ENCODE peak calls at places on chromosomes 1 and 21, in five cellular contexts. B is IMR-90, Z is colonic mucosa, M is heart right ventricle, N is ascending aorta. T is an unnamed sample. For H3K27me3, the result is how much of the 10 kb centered on the place peaks cover.

GRCh38 chr1:163178628-163179027 is 24.1 kb downstream of the RGS5 start:
- DNase-seq in Z (no peak), M (no peak), N (no peak), B (no peak), T (no peak)

GRCh38 chr1:161196521-161197451 is 2.1 kb downstream of the ADAMTS4 start:
- DNase-seq in Z (no peak), N (no peak), B (peak), M (peak), T (no peak)

GRCh38 chr1:154822717-154823116 is 47.4 kb downstream of the KCNN3 start:
- DNase-seq in B (no peak), Z (no peak), N (no peak), M (no peak), T (no peak)

GRCh38 chr1:206628916-206629315 is 6.4 kb upstream of the DYRK3 start:
- DNase-seq in M (no peak), B (no peak), Z (no peak), N (no peak), T (no peak)

GRCh38 chr1:218281285-218281684 is 3.8 kb upstream of the RRP15 start:
- DNase-seq in Z (no peak), M (no peak), B (no peak), N (no peak), T (no peak)

GRCh38 chr1:167276969-167277368 is 56.3 kb downstream of the POU2F1 start:
- DNase-seq in M (no peak), Z (no peak), B (no peak), N (no peak), T (no peak)

GRCh38 chr1:54800899-54801759 is at the start of gene TTC22:
- DNase-seq in Z (peak), M (no peak), N (no peak), B (no peak), T (peak)

GRCh38 chr1:28123461-28123961 is 35.1 kb upstream of the EYA3 start:
- DNase-seq in Z (no peak), M (no peak), N (no peak), B (peak), T (no peak)

GRCh38 chr1:47693115-47693514 is 255.3 kb downstream of the FOXD2 start:
- DNase-seq in Z (no peak), B (no peak), M (no peak), N (no peak), T (no peak)

GRCh38 chr1:47689894-47690293 is 252.1 kb downstream of the FOXD2 start:
- DNase-seq in B (no peak), N (no peak), Z (peak), M (no peak), T (no peak)

GRCh38 chr1:47694011-47694890 is 256.4 kb downstream of the FOXD2 start:
- DNase-seq in N (no peak), M (peak), Z (peak), B (no peak), T (no peak)

GRCh38 chr1:47690341-47691244 is 252.7 kb downstream of the FOXD2 start:
- DNase-seq in N (no peak), M (no peak), B (no peak), Z (peak), T (no peak)

DNA sequence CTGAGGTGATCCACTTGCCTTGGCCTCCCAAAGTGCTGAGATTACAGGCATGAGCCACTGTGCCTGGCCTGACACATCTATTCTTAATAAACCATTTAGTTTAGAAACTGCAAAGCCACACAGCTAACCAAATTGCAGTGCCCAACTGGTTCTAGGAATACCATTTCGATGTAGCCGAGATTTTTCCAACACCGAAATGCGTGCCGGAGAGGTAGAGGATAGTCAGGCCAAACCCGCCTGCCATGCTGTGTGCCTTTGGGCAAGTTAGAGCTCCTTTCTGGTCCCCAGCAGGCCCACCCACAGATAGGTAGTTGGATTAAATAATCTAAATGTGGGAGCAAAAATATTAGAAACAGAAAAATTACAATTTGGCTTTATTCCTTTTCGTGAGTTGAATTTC is 254.4 kb downstream of the FOXD2 start:
- DNase-seq in M (no peak), N (no peak), Z (peak), B (no peak), T (no peak)
- H3K27me3 ChIP-seq in M (half or more), N (under half), Z (under half), B (under half), T (under half)

GRCh38 chr21:39121600-39122355 is 61.5 kb downstream of the PSMG1 start:
- DNase-seq in B (no peak), N (no peak), M (no peak), Z (peak), T (no peak)

GRCh38 chr21:39123375-39123774 is 59.9 kb downstream of the PSMG1 start:
- DNase-seq in Z (no peak), B (no peak), M (no peak), N (no peak), T (no peak)

GRCh38 chr21:39118604-39119215 is 64.5 kb downstream of the PSMG1 start:
- DNase-seq in B (no peak), N (no peak), M (no peak), Z (no peak), T (no peak)

GRCh38 chr21:39119696-39120290 is 63.5 kb downstream of the PSMG1 start:
- DNase-seq in Z (no peak), N (no peak), B (no peak), M (no peak), T (no peak)

DNA sequence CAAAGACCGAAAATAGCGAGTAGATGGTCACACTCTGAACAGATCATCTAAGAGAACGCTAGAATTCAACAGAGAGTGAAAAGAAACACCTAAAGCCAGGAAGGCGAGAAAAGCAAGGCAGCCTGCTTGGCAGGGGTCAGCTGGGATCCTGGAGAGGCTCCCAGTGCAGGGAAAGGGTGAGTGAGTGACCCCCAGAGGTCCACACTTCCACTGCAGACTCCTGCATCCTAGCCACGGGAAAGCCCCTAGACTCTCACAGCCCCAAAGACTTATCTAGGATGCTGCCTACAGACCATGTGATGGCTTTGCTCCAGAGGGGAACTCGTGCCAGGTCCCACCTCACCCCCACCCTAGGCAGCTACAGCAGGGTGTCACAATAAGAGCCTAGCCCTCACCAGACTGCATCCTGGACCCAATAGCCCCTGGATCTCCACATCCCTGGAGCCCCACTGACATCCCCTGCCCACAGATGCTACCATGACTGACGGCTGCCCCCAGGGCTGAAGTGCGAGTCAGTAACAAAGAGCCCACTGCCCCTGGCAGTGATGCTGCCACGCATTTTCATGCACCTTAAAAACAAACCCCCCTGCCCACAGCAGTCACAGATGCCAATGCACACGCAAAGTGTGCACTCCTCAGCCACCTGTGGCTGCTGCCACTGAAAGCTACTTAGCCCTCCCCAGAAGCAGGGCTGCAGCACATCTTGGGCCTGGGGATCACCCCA is 62.2 kb downstream of the PSMG1 start:
- DNase-seq in Z (peak), B (no peak), M (no peak), N (no peak), T (no peak)
- TF ChIP-seq CTCF in Z (no peak), B (no peak), M (no peak), N (no peak), T (no peak)

GRCh38 chr1:37731312-37732019 is 33.5 kb downstream of the EPHA10 start:
- DNase-seq in Z (no peak), B (no peak), M (no peak), N (no peak), T (no peak)
- H3K27me3 ChIP-seq in Z (under half), B (under half), M (half or more), N (under half), T (under half)

DNA sequence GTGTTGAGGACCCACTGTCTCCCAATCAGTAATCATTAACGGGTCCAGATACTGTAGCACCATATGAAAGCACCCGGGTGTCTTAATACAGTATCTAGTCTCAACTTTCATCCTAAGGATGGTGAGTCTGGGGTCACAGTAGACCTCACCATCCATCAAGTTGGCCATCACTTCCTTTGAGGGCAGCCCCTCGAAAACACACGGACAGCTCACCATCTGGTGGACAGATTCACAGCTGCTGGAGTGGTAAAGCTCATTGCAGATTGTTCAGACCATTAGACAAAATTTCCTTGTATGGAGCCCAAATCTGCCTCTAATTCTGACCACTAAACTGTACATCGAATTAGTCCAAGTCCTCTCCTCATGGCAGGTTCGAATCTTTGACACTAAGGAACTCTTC is 123.1 kb downstream of the PGBD5 start:
- DNase-seq in N (no peak), M (no peak), B (no peak), Z (no peak), T (no peak)
- TF ChIP-seq CTCF in N (no peak), M (no peak), B (no peak), Z (no peak), T (no peak)

DNA sequence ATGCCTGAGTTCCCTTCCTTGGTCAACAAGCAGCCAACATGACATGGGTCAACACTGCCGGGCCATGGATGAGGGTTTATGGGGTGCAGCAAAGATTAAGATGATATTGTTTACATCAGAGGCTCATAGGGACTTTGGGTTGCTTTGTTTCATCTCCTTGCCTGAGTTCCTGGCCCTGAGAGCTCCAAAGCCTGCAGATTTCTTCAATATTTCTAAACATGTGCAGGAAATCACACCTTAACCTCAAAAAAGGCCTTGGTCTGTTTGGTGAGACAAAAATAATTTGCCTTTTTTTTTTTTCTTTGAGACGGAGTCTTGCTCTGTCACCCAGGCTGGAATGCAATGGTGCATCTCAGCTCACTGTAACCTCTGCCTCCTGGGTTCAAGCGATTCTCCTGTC is 876 bp downstream of the SLAMF8 start:
- DNase-seq in M (no peak), B (no peak), N (no peak), Z (no peak), T (no peak)
- H3K27me3 ChIP-seq in M (under half), B (under half), N (under half), Z (under half), T (under half)

DNA sequence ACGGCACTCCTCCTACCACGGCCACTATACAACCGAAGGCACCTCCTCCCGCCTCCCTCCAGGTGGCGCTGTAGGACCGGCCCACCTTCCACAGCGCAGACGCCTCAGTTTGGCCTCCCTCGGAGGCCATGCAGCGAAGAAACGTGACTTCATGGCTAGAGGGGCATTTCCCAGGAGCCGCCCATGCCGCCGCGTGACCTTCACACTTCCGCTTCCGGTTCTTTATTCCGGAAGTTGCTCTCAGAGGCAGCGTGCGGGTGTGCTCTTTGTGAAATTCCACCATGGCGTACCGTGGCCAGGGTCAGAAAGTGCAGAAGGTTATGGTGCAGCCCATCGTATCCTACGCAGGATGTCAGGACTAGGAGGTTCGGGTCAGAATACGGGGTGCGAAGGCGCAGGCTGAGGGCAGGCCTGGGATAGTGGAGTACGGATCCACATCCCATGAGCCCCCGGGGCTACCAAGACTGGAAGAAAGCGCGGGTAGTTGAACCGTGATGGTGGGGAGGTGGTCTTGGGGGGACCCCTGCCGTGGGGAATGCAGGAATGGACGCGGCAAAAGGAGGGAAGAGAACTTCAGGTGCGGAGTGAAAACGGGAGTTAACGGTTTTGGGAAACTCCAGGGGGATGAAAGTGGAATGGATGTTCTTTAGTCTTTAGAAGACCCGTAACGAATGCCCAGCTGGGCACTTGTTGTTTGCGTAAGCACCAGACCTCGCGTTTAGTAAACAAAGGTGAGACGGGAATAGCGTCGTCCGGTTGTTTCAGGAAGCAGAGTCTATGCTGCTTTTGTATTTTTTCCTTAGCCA is at the start of gene SNRPE:
- DNase-seq in B (peak), N (peak), M (peak), Z (peak), T (peak)
- TF ChIP-seq CTCF in B (peak), N (peak), M (peak), Z (peak), T (peak)

GRCh38 chr1:7517611-7518330 is 253.3 kb upstream of the VAMP3 start:
- DNase-seq in B (no peak), M (peak), N (no peak), Z (no peak), T (no peak)
- H3K27me3 ChIP-seq in B (under half), M (under half), N (under half), Z (under half), T (under half)

GRCh38 chr1:22749919-22750670 is 39.5 kb downstream of the EPHB2 start:
- DNase-seq in B (peak), Z (peak), M (peak), N (peak), T (no peak)

GRCh38 chr1:22745675-22746585 is 35.3 kb downstream of the EPHB2 start:
- DNase-seq in Z (peak), B (peak), N (no peak), M (no peak), T (no peak)

GRCh38 chr1:22749503-22749902 is 38.9 kb downstream of the EPHB2 start:
- DNase-seq in B (no peak), N (no peak), M (no peak), Z (no peak), T (no peak)

GRCh38 chr1:22747735-22748073 is 37.1 kb downstream of the EPHB2 start:
- DNase-seq in Z (no peak), M (no peak), N (no peak), B (no peak), T (no peak)

DNA sequence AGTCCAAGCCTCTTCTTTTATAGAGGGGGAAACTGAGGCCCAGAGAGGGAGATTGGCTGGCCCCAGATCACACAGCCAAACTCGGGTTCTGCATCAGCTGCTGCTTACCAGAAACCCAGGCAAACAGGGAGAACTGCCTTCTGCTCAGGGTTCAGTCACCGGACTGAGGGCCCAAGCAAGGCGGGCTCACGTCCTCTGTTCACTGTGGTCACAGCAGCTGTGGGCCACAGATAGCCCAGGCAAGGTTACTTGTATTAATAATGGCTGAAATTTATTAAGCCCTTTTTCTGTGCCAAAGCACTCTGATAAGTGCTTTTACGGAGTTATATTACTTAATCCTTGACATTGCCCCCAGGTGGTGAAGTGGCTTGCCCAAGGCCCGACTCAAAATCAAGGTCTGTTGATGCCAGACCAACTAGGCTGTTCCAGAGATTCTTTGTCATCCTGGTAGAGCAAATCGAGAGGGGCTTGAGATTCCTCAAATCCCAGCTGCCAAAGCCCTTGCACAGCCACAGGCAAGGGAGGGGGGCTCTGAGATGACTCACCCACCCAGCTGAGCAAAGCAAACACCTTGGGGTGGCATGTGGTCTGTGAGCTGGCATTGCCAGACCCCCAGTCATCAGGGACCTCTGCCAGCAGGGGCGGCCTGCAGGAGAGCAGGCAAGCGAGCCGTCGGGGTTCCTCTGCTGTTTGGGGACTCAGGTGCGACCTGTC is 36.5 kb downstream of the EPHB2 start:
- DNase-seq in N (no peak), Z (no peak), M (no peak), B (peak), T (no peak)
- TF ChIP-seq CTCF in N (no peak), Z (no peak), M (no peak), B (peak), T (no peak)

DNA sequence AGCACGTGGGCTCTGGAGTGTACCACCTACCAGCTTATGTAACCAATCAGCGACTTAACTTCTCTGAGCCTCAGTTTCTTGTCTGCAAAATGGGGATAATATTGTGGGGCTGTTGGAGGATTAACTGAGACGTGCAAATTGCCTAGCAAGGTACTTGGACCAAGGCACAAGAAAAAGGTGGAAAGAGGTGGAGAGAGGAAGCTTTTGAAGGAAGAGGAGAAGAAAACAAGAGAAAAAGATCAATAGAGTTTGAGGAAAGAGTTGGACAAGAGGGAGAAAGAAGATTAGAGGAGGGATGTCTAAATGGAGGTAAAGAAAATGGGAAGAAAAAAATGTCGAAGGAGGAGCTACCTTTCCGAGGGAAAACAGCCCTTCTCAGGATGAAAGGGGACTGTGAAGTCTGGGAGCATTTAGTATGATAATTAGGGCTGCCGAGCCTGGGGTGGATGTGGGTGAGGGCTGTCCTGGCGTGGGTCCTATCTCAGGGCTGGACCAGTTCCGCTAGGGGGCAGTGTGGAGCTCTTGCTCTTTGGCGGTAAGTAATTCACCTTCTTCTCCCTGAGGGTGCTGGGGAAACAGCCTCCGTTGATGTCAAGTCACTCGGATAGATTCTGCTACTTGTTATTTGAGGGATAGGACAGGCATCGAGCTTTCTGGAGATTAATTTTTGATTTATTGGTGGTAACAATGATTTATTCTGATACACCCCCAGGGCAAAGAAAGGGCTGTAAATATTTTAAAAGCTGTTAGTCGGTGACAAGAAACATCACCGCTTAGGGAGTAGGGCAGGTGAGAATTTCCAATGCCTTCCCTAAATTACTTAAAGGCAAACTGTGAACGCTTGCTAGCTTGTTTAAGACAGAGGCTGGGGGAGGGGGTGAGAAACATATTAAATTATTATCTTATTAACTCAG is 79.0 kb upstream of the NFASC start:
- DNase-seq in N (no peak), Z (peak), M (peak), B (peak), T (peak)
- H3K27me3 ChIP-seq in N (under half), Z (under half), M (half or more), B (under half), T (under half)